ENCODE peak calls at places on chromosomes 6 and 20, in eight cellular contexts. One of them, this sample, is unnamed.

GRCh38 chr6:63351995-63352586 is 32.3 kb upstream of the LGSN start:
- DNase-seq in left lung: no peak
- DNase-seq in HFF-Myc: peak
- DNase-seq in ascending aorta: no peak
- DNase-seq in Peyer's patch: no peak
- DNase-seq in bronchial epithelial cell: peak
- DNase-seq in heart right ventricle: no peak
- DNase-seq in IMR-90: peak
- DNase-seq in this sample: peak

GRCh38 chr6:124007915-124008688 is 204.4 kb downstream of the NKAIN2 start:
- DNase-seq in Peyer's patch: no peak
- DNase-seq in bronchial epithelial cell: no peak
- DNase-seq in ascending aorta: no peak
- DNase-seq in heart right ventricle: no peak
- DNase-seq in HFF-Myc: no peak
- DNase-seq in IMR-90: no peak
- DNase-seq in left lung: no peak
- DNase-seq in this sample: no peak

GRCh38 chr6:45667265-45667664 is 289.5 kb upstream of the SUPT3H start:
- DNase-seq in ascending aorta: no peak
- DNase-seq in Peyer's patch: no peak
- DNase-seq in IMR-90: no peak
- DNase-seq in left lung: no peak
- DNase-seq in HFF-Myc: no peak
- DNase-seq in bronchial epithelial cell: no peak
- DNase-seq in heart right ventricle: no peak
- DNase-seq in this sample: no peak

GRCh38 chr6:41966214-41966920 is 24.8 kb upstream of the CCND3 start:
- DNase-seq in HFF-Myc: no peak
- DNase-seq in bronchial epithelial cell: peak
- DNase-seq in left lung: no peak
- DNase-seq in ascending aorta: no peak
- DNase-seq in Peyer's patch: no peak
- DNase-seq in IMR-90: no peak
- DNase-seq in heart right ventricle: no peak
- DNase-seq in this sample: no peak

GRCh38 chr6:127299522-127300240 is 33.0 kb downstream of the RNF146 start:
- DNase-seq in heart right ventricle: no peak
- DNase-seq in Peyer's patch: no peak
- DNase-seq in IMR-90: peak
- DNase-seq in ascending aorta: no peak
- DNase-seq in bronchial epithelial cell: peak
- DNase-seq in HFF-Myc: no peak
- DNase-seq in left lung: no peak
- DNase-seq in this sample: peak

GRCh38 chr20:25632940-25633790 is 9.4 kb upstream of the NANP start:
- DNase-seq in HFF-Myc: no peak
- DNase-seq in IMR-90: peak
- DNase-seq in left lung: no peak
- DNase-seq in heart right ventricle: no peak
- DNase-seq in Peyer's patch: no peak
- DNase-seq in ascending aorta: no peak
- DNase-seq in bronchial epithelial cell: peak
- DNase-seq in this sample: peak

GRCh38 chr6:132751306-132751705 is 6.4 kb downstream of the VNN2 start:
- DNase-seq in IMR-90: no peak
- DNase-seq in bronchial epithelial cell: no peak
- DNase-seq in Peyer's patch: no peak
- DNase-seq in HFF-Myc: no peak
- DNase-seq in left lung: no peak
- DNase-seq in heart right ventricle: no peak
- DNase-seq in ascending aorta: no peak
- DNase-seq in this sample: no peak

GRCh38 chr6:126661646-126662045 is 321.7 kb downstream of the CENPW start:
- DNase-seq in Peyer's patch: no peak
- DNase-seq in IMR-90: peak
- DNase-seq in HFF-Myc: no peak
- DNase-seq in bronchial epithelial cell: peak
- DNase-seq in ascending aorta: no peak
- DNase-seq in left lung: no peak
- DNase-seq in heart right ventricle: no peak
- DNase-seq in this sample: peak

GRCh38 chr20:17077030-17077429 is 149.8 kb upstream of the PCSK2 start:
- DNase-seq in Peyer's patch: no peak
- DNase-seq in IMR-90: no peak
- DNase-seq in bronchial epithelial cell: no peak
- DNase-seq in left lung: no peak
- DNase-seq in HFF-Myc: no peak
- DNase-seq in ascending aorta: no peak
- DNase-seq in heart right ventricle: no peak
- DNase-seq in this sample: no peak

GRCh38 chr20:57408536-57409233 is 17.5 kb downstream of the RBM38 start:
- DNase-seq in IMR-90: no peak
- DNase-seq in left lung: no peak
- DNase-seq in ascending aorta: no peak
- DNase-seq in HFF-Myc: no peak
- DNase-seq in heart right ventricle: no peak
- DNase-seq in bronchial epithelial cell: no peak
- DNase-seq in Peyer's patch: no peak
- DNase-seq in this sample: no peak

GRCh38 chr20:50744143-50744792 is 12.9 kb downstream of the PARD6B start:
- DNase-seq in IMR-90: peak
- DNase-seq in heart right ventricle: peak
- DNase-seq in HFF-Myc: peak
- DNase-seq in ascending aorta: peak
- DNase-seq in left lung: peak
- DNase-seq in bronchial epithelial cell: peak
- DNase-seq in Peyer's patch: peak
- DNase-seq in this sample: peak

GRCh38 chr6:36827261-36828079 is 11.8 kb downstream of the CPNE5 start:
- DNase-seq in heart right ventricle: no peak
- DNase-seq in Peyer's patch: no peak
- DNase-seq in bronchial epithelial cell: peak
- DNase-seq in ascending aorta: no peak
- DNase-seq in IMR-90: peak
- DNase-seq in left lung: peak
- DNase-seq in HFF-Myc: peak
- DNase-seq in this sample: peak

GRCh38 chr6:105510746-105511145 is 107.9 kb upstream of the PREP start:
- DNase-seq in IMR-90: peak
- DNase-seq in left lung: no peak
- DNase-seq in ascending aorta: no peak
- DNase-seq in bronchial epithelial cell: no peak
- DNase-seq in heart right ventricle: no peak
- DNase-seq in HFF-Myc: no peak
- DNase-seq in Peyer's patch: no peak
- DNase-seq in this sample: peak

GRCh38 chr6:139533166-139533565 is 158.7 kb upstream of the CITED2 start:
- DNase-seq in left lung: no peak
- DNase-seq in bronchial epithelial cell: no peak
- DNase-seq in heart right ventricle: no peak
- DNase-seq in HFF-Myc: no peak
- DNase-seq in Peyer's patch: no peak
- DNase-seq in IMR-90: no peak
- DNase-seq in ascending aorta: no peak
- DNase-seq in this sample: peak

GRCh38 chr6:26329763-26330511 is 35.1 kb upstream of the BTN3A2 start:
- DNase-seq in heart right ventricle: no peak
- DNase-seq in ascending aorta: no peak
- DNase-seq in IMR-90: peak
- DNase-seq in HFF-Myc: no peak
- DNase-seq in Peyer's patch: no peak
- DNase-seq in left lung: no peak
- DNase-seq in bronchial epithelial cell: peak
- DNase-seq in this sample: peak
- TF ChIP-seq CTCF in heart right ventricle: no peak
- TF ChIP-seq CTCF in ascending aorta: no peak
- TF ChIP-seq CTCF in IMR-90: no peak
- TF ChIP-seq CTCF in HFF-Myc: no peak
- TF ChIP-seq CTCF in Peyer's patch: no peak
- TF ChIP-seq CTCF in left lung: no peak
- TF ChIP-seq CTCF in bronchial epithelial cell: no peak
- TF ChIP-seq CTCF in this sample: no peak

GRCh38 chr6:145705561-145705960 is 29.8 kb downstream of the EPM2A start:
- DNase-seq in IMR-90: peak
- DNase-seq in Peyer's patch: no peak
- DNase-seq in HFF-Myc: no peak
- DNase-seq in heart right ventricle: no peak
- DNase-seq in ascending aorta: no peak
- DNase-seq in left lung: no peak
- DNase-seq in bronchial epithelial cell: peak
- DNase-seq in this sample: peak

GRCh38 chr6:145707397-145707796 is 27.9 kb downstream of the EPM2A start:
- DNase-seq in left lung: no peak
- DNase-seq in IMR-90: no peak
- DNase-seq in Peyer's patch: no peak
- DNase-seq in ascending aorta: no peak
- DNase-seq in bronchial epithelial cell: no peak
- DNase-seq in HFF-Myc: no peak
- DNase-seq in heart right ventricle: no peak
- DNase-seq in this sample: no peak

GRCh38 chr6:145699462-145699861 is 35.9 kb downstream of the EPM2A start:
- DNase-seq in left lung: no peak
- DNase-seq in ascending aorta: no peak
- DNase-seq in bronchial epithelial cell: peak
- DNase-seq in Peyer's patch: no peak
- DNase-seq in heart right ventricle: no peak
- DNase-seq in HFF-Myc: no peak
- DNase-seq in IMR-90: peak
- DNase-seq in this sample: peak

DNA sequence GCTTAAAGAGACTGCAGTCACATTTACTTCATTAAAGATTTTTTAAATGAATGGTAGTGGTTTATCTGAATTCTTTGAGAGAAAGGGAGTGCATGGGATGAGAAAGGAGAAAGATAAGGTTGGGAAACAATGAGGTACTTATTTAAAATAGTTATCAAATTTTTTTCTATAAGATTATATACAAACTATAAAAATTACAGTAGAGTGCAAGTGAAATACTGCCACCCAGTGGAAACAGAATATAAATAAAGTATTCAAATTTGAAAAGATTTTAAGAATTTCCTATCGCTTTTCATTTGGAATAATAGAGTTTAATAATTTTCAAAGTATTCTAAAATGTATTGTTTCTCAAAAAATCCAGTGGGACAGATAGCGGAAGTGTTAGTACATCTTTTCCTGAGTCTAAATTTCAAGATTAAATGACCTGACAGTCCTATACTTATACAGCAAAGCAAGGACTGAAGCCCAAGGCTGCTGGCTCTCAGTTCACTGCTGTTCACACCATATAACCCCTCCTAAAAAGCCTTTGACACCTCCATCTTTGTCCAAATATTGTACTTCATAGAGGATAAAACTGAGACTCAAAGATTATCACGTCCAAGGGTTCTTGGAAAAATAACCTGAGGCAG is 31.1 kb downstream of the EPM2A start:
- DNase-seq in HFF-Myc: no peak
- DNase-seq in heart right ventricle: no peak
- DNase-seq in Peyer's patch: no peak
- DNase-seq in bronchial epithelial cell: peak
- DNase-seq in left lung: no peak
- DNase-seq in IMR-90: peak
- DNase-seq in ascending aorta: no peak
- DNase-seq in this sample: peak
- H3K4me3 ChIP-seq in HFF-Myc: no peak
- H3K4me3 ChIP-seq in heart right ventricle: no peak
- H3K4me3 ChIP-seq in Peyer's patch: no peak
- H3K4me3 ChIP-seq in bronchial epithelial cell: no peak
- H3K4me3 ChIP-seq in left lung: no peak
- H3K4me3 ChIP-seq in IMR-90: no peak
- H3K4me3 ChIP-seq in ascending aorta: no peak
- H3K4me3 ChIP-seq in this sample: no peak

DNA sequence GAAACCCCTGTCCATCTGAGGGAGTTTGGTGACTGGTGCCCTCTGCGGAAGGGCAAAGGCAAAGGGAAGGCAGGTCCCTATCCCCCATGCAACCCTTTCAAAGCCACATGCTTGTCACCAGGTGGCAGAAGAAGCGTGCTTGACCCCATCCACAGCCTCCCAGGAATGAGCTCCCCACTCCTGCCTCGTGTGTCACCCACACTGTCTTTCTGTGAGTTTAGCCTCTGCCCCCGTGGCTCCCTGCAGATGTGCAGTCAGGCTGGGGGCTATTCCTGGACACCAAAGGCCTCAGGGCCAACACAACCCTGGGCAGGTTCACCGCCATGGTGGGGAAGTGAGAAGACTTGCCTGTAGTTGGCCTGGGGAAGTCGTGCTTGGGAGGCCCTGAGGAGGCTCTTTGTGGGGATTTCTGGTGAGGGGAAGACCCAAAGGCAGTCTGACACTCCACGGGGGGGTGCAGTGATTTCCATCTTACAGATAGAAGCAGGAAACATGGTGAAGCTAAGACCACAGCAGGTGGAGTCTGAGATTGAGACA is 16.6 kb upstream of the PCMTD2 start:
- DNase-seq in ascending aorta: no peak
- DNase-seq in bronchial epithelial cell: no peak
- DNase-seq in Peyer's patch: peak
- DNase-seq in HFF-Myc: no peak
- DNase-seq in IMR-90: no peak
- DNase-seq in left lung: peak
- DNase-seq in heart right ventricle: no peak
- DNase-seq in this sample: no peak
- TF ChIP-seq CTCF in ascending aorta: no peak
- TF ChIP-seq CTCF in bronchial epithelial cell: no peak
- TF ChIP-seq CTCF in Peyer's patch: no peak
- TF ChIP-seq CTCF in HFF-Myc: no peak
- TF ChIP-seq CTCF in IMR-90: no peak
- TF ChIP-seq CTCF in left lung: no peak
- TF ChIP-seq CTCF in heart right ventricle: no peak
- TF ChIP-seq CTCF in this sample: peak

GRCh38 chr20:63829598-63829942 is 1.5 kb downstream of the ZBTB46 start:
- DNase-seq in HFF-Myc: no peak
- DNase-seq in heart right ventricle: no peak
- DNase-seq in bronchial epithelial cell: no peak
- DNase-seq in IMR-90: no peak
- DNase-seq in ascending aorta: no peak
- DNase-seq in left lung: no peak
- DNase-seq in Peyer's patch: no peak
- DNase-seq in this sample: no peak

GRCh38 chr20:63829943-63830820 is 882 bp downstream of the ZBTB46 start:
- DNase-seq in IMR-90: peak
- DNase-seq in HFF-Myc: no peak
- DNase-seq in left lung: no peak
- DNase-seq in bronchial epithelial cell: no peak
- DNase-seq in heart right ventricle: no peak
- DNase-seq in ascending aorta: no peak
- DNase-seq in Peyer's patch: no peak
- DNase-seq in this sample: no peak

GRCh38 chr20:63828951-63829350 is 2.1 kb downstream of the ZBTB46 start:
- DNase-seq in bronchial epithelial cell: no peak
- DNase-seq in HFF-Myc: no peak
- DNase-seq in IMR-90: no peak
- DNase-seq in heart right ventricle: no peak
- DNase-seq in Peyer's patch: no peak
- DNase-seq in ascending aorta: no peak
- DNase-seq in left lung: no peak
- DNase-seq in this sample: no peak

GRCh38 chr20:63831696-63832686 is 927 bp upstream of the ZBTB46 start:
- DNase-seq in IMR-90: no peak
- DNase-seq in heart right ventricle: peak
- DNase-seq in ascending aorta: no peak
- DNase-seq in left lung: no peak
- DNase-seq in bronchial epithelial cell: peak
- DNase-seq in Peyer's patch: peak
- DNase-seq in HFF-Myc: no peak
- DNase-seq in this sample: no peak

GRCh38 chr20:63830821-63831593 is at the start of gene ZBTB46:
- DNase-seq in IMR-90: peak
- DNase-seq in left lung: no peak
- DNase-seq in bronchial epithelial cell: no peak
- DNase-seq in heart right ventricle: peak
- DNase-seq in ascending aorta: no peak
- DNase-seq in Peyer's patch: peak
- DNase-seq in HFF-Myc: no peak
- DNase-seq in this sample: peak
- H3K4me3 ChIP-seq in IMR-90: peak
- H3K4me3 ChIP-seq in left lung: peak
- H3K4me3 ChIP-seq in bronchial epithelial cell: peak
- H3K4me3 ChIP-seq in heart right ventricle: peak
- H3K4me3 ChIP-seq in ascending aorta: peak
- H3K4me3 ChIP-seq in Peyer's patch: peak
- H3K4me3 ChIP-seq in HFF-Myc: peak
- H3K4me3 ChIP-seq in this sample: peak